ENCODE peak calls at places on chromosomes 16 and 17, in eight cellular contexts. One of them, this sample, is unnamed.
A peak's percentile ranks its signal among the peaks of the same experiment; 100 is the strongest.

GRCh38 chr16:56860226-56861020 is 4.6 kb upstream of the SLC12A3 start:
- DNase-seq in IMR-90: no peak
- DNase-seq in PC-3: no peak
- DNase-seq in neural progenitor cell: no peak
- DNase-seq in tibial artery: no peak
- DNase-seq in CD8-positive, alpha-beta T cell: peak; percentile 36
- DNase-seq in fibroblast of villous mesenchyme: no peak
- DNase-seq in fibroblast of the aortic adventitia: no peak
- DNase-seq in this sample: no peak

GRCh38 chr17:8894673-8895578 is 27.5 kb upstream of the PIK3R6 start:
- DNase-seq in IMR-90: peak; percentile 59
- DNase-seq in PC-3: peak; percentile 58
- DNase-seq in neural progenitor cell: peak; percentile 75
- DNase-seq in tibial artery: peak; percentile 70
- DNase-seq in CD8-positive, alpha-beta T cell: peak; percentile 60
- DNase-seq in fibroblast of villous mesenchyme: peak; percentile 68
- DNase-seq in fibroblast of the aortic adventitia: peak; percentile 76
- DNase-seq in this sample: peak; percentile 56

GRCh38 chr17:40028595-40028994 is 13.4 kb downstream of the CSF3 start:
- DNase-seq in IMR-90: no peak
- DNase-seq in PC-3: no peak
- DNase-seq in neural progenitor cell: no peak
- DNase-seq in tibial artery: no peak
- DNase-seq in CD8-positive, alpha-beta T cell: no peak
- DNase-seq in fibroblast of villous mesenchyme: no peak
- DNase-seq in fibroblast of the aortic adventitia: no peak
- DNase-seq in this sample: no peak

GRCh38 chr17:4733073-4733531 is 1.9 kb downstream of the MED11 start:
- DNase-seq in IMR-90: no peak
- DNase-seq in PC-3: no peak
- DNase-seq in neural progenitor cell: no peak
- DNase-seq in tibial artery: peak; percentile 60
- DNase-seq in CD8-positive, alpha-beta T cell: no peak
- DNase-seq in fibroblast of villous mesenchyme: no peak
- DNase-seq in fibroblast of the aortic adventitia: no peak
- DNase-seq in this sample: peak; percentile 12

GRCh38 chr17:12673788-12674187 is 8.1 kb downstream of the MYOCD start:
- DNase-seq in IMR-90: peak; percentile 75
- DNase-seq in PC-3: no peak
- DNase-seq in neural progenitor cell: no peak
- DNase-seq in tibial artery: no peak
- DNase-seq in CD8-positive, alpha-beta T cell: no peak
- DNase-seq in fibroblast of villous mesenchyme: peak; percentile 47
- DNase-seq in fibroblast of the aortic adventitia: no peak
- DNase-seq in this sample: peak; percentile 41

GRCh38 chr16:83955218-83956130 is 2.4 kb downstream of the OSGIN1 start:
- DNase-seq in IMR-90: peak; percentile 55
- DNase-seq in PC-3: no peak
- DNase-seq in neural progenitor cell: no peak
- DNase-seq in tibial artery: no peak
- DNase-seq in CD8-positive, alpha-beta T cell: no peak
- DNase-seq in fibroblast of villous mesenchyme: peak; percentile 32
- DNase-seq in fibroblast of the aortic adventitia: peak; percentile 49
- DNase-seq in this sample: peak; percentile 11

GRCh38 chr16:13961099-13961811 is 41.3 kb downstream of the ERCC4 start:
- DNase-seq in IMR-90: peak; percentile 59
- DNase-seq in PC-3: no peak
- DNase-seq in neural progenitor cell: no peak
- DNase-seq in tibial artery: no peak
- DNase-seq in CD8-positive, alpha-beta T cell: no peak
- DNase-seq in fibroblast of villous mesenchyme: peak; percentile 82
- DNase-seq in fibroblast of the aortic adventitia: peak; percentile 31
- DNase-seq in this sample: no peak

GRCh38 chr17:68326681-68327080 is 35.4 kb downstream of the ARSG start:
- DNase-seq in IMR-90: peak; percentile 21
- DNase-seq in PC-3: no peak
- DNase-seq in neural progenitor cell: no peak
- DNase-seq in tibial artery: no peak
- DNase-seq in CD8-positive, alpha-beta T cell: no peak
- DNase-seq in fibroblast of villous mesenchyme: no peak
- DNase-seq in fibroblast of the aortic adventitia: no peak
- DNase-seq in this sample: peak; percentile 26

GRCh38 chr16:86578499-86579267 is at the start of gene FOXL1:
- DNase-seq in IMR-90: peak; percentile 80
- DNase-seq in PC-3: no peak
- DNase-seq in neural progenitor cell: peak; percentile 58
- DNase-seq in tibial artery: no peak
- DNase-seq in CD8-positive, alpha-beta T cell: no peak
- DNase-seq in fibroblast of villous mesenchyme: peak; percentile 64
- DNase-seq in fibroblast of the aortic adventitia: no peak
- DNase-seq in this sample: no peak

GRCh38 chr16:86577314-86577971 is 906 bp upstream of the FOXL1 start:
- DNase-seq in IMR-90: peak; percentile 96
- DNase-seq in PC-3: no peak
- DNase-seq in neural progenitor cell: no peak
- DNase-seq in tibial artery: no peak
- DNase-seq in CD8-positive, alpha-beta T cell: no peak
- DNase-seq in fibroblast of villous mesenchyme: peak; percentile 90
- DNase-seq in fibroblast of the aortic adventitia: no peak
- DNase-seq in this sample: no peak

GRCh38 chr16:86579268-86580062 is 1.1 kb downstream of the FOXL1 start:
- DNase-seq in IMR-90: no peak
- DNase-seq in PC-3: no peak
- DNase-seq in neural progenitor cell: peak; percentile 53
- DNase-seq in tibial artery: no peak
- DNase-seq in CD8-positive, alpha-beta T cell: no peak
- DNase-seq in fibroblast of villous mesenchyme: no peak
- DNase-seq in fibroblast of the aortic adventitia: no peak
- DNase-seq in this sample: no peak

GRCh38 chr16:86576591-86577313 is 1.6 kb upstream of the FOXL1 start:
- DNase-seq in IMR-90: no peak
- DNase-seq in PC-3: peak; percentile 57
- DNase-seq in neural progenitor cell: no peak
- DNase-seq in tibial artery: no peak
- DNase-seq in CD8-positive, alpha-beta T cell: no peak
- DNase-seq in fibroblast of villous mesenchyme: peak; percentile 28
- DNase-seq in fibroblast of the aortic adventitia: no peak
- DNase-seq in this sample: peak; percentile 36

DNA sequence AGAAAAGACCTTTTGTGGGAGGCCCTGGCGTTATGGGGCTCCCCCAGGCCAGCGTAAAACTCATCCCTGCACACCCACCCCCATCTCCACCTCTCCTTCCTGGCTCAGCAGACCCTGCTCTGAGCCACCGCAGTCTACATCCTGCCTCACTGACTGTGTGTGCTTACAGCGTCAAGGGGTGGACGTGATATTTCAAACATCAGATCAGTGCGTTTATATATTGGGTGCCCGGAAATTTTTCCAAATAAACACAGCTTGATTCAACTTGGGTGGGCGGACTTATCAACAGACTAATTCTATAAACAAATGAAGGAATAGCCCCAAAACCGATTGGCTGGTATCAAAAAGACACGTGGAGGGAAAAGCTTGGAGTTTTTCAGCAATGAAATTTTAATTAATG is 293 bp upstream of the FOXL1 start:
- DNase-seq in IMR-90: peak; percentile 99
- DNase-seq in PC-3: no peak
- DNase-seq in neural progenitor cell: no peak
- DNase-seq in tibial artery: no peak
- DNase-seq in CD8-positive, alpha-beta T cell: no peak
- DNase-seq in fibroblast of villous mesenchyme: peak; percentile 91
- DNase-seq in fibroblast of the aortic adventitia: no peak
- DNase-seq in this sample: no peak
- H3K4me3 ChIP-seq in IMR-90: peak overlapping the region; percentile 0
- H3K4me3 ChIP-seq in PC-3: peak overlapping the region; percentile 74
- H3K4me3 ChIP-seq in neural progenitor cell: peak overlapping the region; percentile 54
- H3K4me3 ChIP-seq in tibial artery: peak overlapping the region; percentile 60
- H3K4me3 ChIP-seq in CD8-positive, alpha-beta T cell: no peak overlapping the region
- H3K4me3 ChIP-seq in fibroblast of villous mesenchyme: no peak overlapping the region
- H3K4me3 ChIP-seq in fibroblast of the aortic adventitia: no peak overlapping the region
- H3K4me3 ChIP-seq in this sample: no peak overlapping the region

GRCh38 chr17:14818469-14818868 is 446.7 kb downstream of the PMP22 start:
- DNase-seq in IMR-90: no peak
- DNase-seq in PC-3: peak; percentile 16
- DNase-seq in neural progenitor cell: no peak
- DNase-seq in tibial artery: no peak
- DNase-seq in CD8-positive, alpha-beta T cell: no peak
- DNase-seq in fibroblast of villous mesenchyme: no peak
- DNase-seq in fibroblast of the aortic adventitia: no peak
- DNase-seq in this sample: no peak

GRCh38 chr17:14815079-14815478 is 450.0 kb downstream of the PMP22 start:
- DNase-seq in IMR-90: peak; percentile 59
- DNase-seq in PC-3: peak; percentile 43
- DNase-seq in neural progenitor cell: no peak
- DNase-seq in tibial artery: no peak
- DNase-seq in CD8-positive, alpha-beta T cell: no peak
- DNase-seq in fibroblast of villous mesenchyme: no peak
- DNase-seq in fibroblast of the aortic adventitia: no peak
- DNase-seq in this sample: peak; percentile 81

GRCh38 chr17:14808425-14808824 is 456.7 kb downstream of the PMP22 start:
- DNase-seq in IMR-90: no peak
- DNase-seq in PC-3: no peak
- DNase-seq in neural progenitor cell: no peak
- DNase-seq in tibial artery: no peak
- DNase-seq in CD8-positive, alpha-beta T cell: no peak
- DNase-seq in fibroblast of villous mesenchyme: no peak
- DNase-seq in fibroblast of the aortic adventitia: no peak
- DNase-seq in this sample: no peak

DNA sequence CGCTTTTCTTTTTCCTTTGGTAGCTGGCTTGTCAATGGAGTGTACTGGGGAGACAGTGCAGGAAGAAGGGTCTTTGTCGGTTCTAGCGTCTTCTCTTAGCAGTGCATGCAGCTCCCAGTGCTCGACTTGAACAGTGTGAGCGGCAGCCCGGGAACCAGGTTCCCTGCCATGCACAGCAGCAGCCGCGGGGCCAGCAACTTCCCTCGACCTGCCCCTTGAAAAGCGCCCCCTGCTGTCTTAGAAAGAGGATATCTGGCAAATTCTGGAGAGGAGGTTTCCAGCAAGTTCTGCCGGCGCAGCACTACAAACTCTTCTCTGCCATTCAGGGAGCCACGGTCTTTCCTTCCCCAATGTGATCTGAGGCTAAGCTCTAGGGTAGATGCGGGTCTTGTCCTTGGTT is 451.5 kb downstream of the PMP22 start:
- DNase-seq in IMR-90: no peak
- DNase-seq in PC-3: peak; percentile 44
- DNase-seq in neural progenitor cell: peak; percentile 71
- DNase-seq in tibial artery: no peak
- DNase-seq in CD8-positive, alpha-beta T cell: no peak
- DNase-seq in fibroblast of villous mesenchyme: no peak
- DNase-seq in fibroblast of the aortic adventitia: peak; percentile 15
- DNase-seq in this sample: no peak
- TF ChIP-seq CTCF in IMR-90: no peak
- TF ChIP-seq CTCF in PC-3: peak; percentile 63
- TF ChIP-seq CTCF in neural progenitor cell: peak; percentile 54
- TF ChIP-seq CTCF in tibial artery: no peak
- TF ChIP-seq CTCF in CD8-positive, alpha-beta T cell: no peak
- TF ChIP-seq CTCF in fibroblast of villous mesenchyme: peak; percentile 11
- TF ChIP-seq CTCF in fibroblast of the aortic adventitia: peak; percentile 26
- TF ChIP-seq CTCF in this sample: no peak

GRCh38 chr17:61399131-61400057 is at the start of gene TBX2:
- DNase-seq in IMR-90: peak; percentile 96
- DNase-seq in PC-3: peak; percentile 85
- DNase-seq in neural progenitor cell: peak; percentile 67
- DNase-seq in tibial artery: peak; percentile 87
- DNase-seq in CD8-positive, alpha-beta T cell: no peak
- DNase-seq in fibroblast of villous mesenchyme: peak; percentile 99
- DNase-seq in fibroblast of the aortic adventitia: peak; percentile 94
- DNase-seq in this sample: peak; percentile 37

GRCh38 chr17:61396586-61397085 is 3.0 kb upstream of the TBX2 start:
- DNase-seq in IMR-90: peak; percentile 35
- DNase-seq in PC-3: no peak
- DNase-seq in neural progenitor cell: no peak
- DNase-seq in tibial artery: no peak
- DNase-seq in CD8-positive, alpha-beta T cell: no peak
- DNase-seq in fibroblast of villous mesenchyme: peak; percentile 48
- DNase-seq in fibroblast of the aortic adventitia: no peak
- DNase-seq in this sample: no peak

GRCh38 chr17:61400058-61400785 is 579 bp downstream of the TBX2 start:
- DNase-seq in IMR-90: peak; percentile 40
- DNase-seq in PC-3: peak; percentile 59
- DNase-seq in neural progenitor cell: peak; percentile 71
- DNase-seq in tibial artery: no peak
- DNase-seq in CD8-positive, alpha-beta T cell: no peak
- DNase-seq in fibroblast of villous mesenchyme: peak; percentile 39
- DNase-seq in fibroblast of the aortic adventitia: peak; percentile 51
- DNase-seq in this sample: no peak

GRCh38 chr17:61397086-61397842 is 2.4 kb upstream of the TBX2 start:
- DNase-seq in IMR-90: peak; percentile 72
- DNase-seq in PC-3: no peak
- DNase-seq in neural progenitor cell: peak; percentile 82
- DNase-seq in tibial artery: no peak
- DNase-seq in CD8-positive, alpha-beta T cell: no peak
- DNase-seq in fibroblast of villous mesenchyme: peak; percentile 66
- DNase-seq in fibroblast of the aortic adventitia: peak; percentile 39
- DNase-seq in this sample: no peak

GRCh38 chr17:61398721-61399130 is 917 bp upstream of the TBX2 start:
- DNase-seq in IMR-90: peak; percentile 28
- DNase-seq in PC-3: peak; percentile 35
- DNase-seq in neural progenitor cell: peak; percentile 23
- DNase-seq in tibial artery: no peak
- DNase-seq in CD8-positive, alpha-beta T cell: no peak
- DNase-seq in fibroblast of villous mesenchyme: no peak
- DNase-seq in fibroblast of the aortic adventitia: peak; percentile 28
- DNase-seq in this sample: no peak
- H3K4me3 ChIP-seq in IMR-90: peak overlapping the region; percentile 90
- H3K4me3 ChIP-seq in PC-3: peak overlapping the region; percentile 72
- H3K4me3 ChIP-seq in neural progenitor cell: peak overlapping the region; percentile 52
- H3K4me3 ChIP-seq in tibial artery: peak overlapping the region; percentile 77
- H3K4me3 ChIP-seq in CD8-positive, alpha-beta T cell: no peak overlapping the region
- H3K4me3 ChIP-seq in fibroblast of villous mesenchyme: peak overlapping the region; percentile 74
- H3K4me3 ChIP-seq in fibroblast of the aortic adventitia: peak overlapping the region; percentile 82
- H3K4me3 ChIP-seq in this sample: peak overlapping the region; percentile 10

GRCh38 chr17:27457405-27457730 is 1.1 kb downstream of the KSR1 start:
- DNase-seq in IMR-90: no peak
- DNase-seq in PC-3: no peak
- DNase-seq in neural progenitor cell: no peak
- DNase-seq in tibial artery: no peak
- DNase-seq in CD8-positive, alpha-beta T cell: no peak
- DNase-seq in fibroblast of villous mesenchyme: no peak
- DNase-seq in fibroblast of the aortic adventitia: no peak
- DNase-seq in this sample: no peak

GRCh38 chr17:27457731-27458523 is 1.7 kb downstream of the KSR1 start:
- DNase-seq in IMR-90: peak; percentile 53
- DNase-seq in PC-3: no peak
- DNase-seq in neural progenitor cell: peak; percentile 70
- DNase-seq in tibial artery: no peak
- DNase-seq in CD8-positive, alpha-beta T cell: no peak
- DNase-seq in fibroblast of villous mesenchyme: peak; percentile 80
- DNase-seq in fibroblast of the aortic adventitia: peak; percentile 52
- DNase-seq in this sample: no peak

GRCh38 chr17:27455569-27455913 is 707 bp upstream of the KSR1 start:
- DNase-seq in IMR-90: no peak
- DNase-seq in PC-3: no peak
- DNase-seq in neural progenitor cell: no peak
- DNase-seq in tibial artery: no peak
- DNase-seq in CD8-positive, alpha-beta T cell: no peak
- DNase-seq in fibroblast of villous mesenchyme: no peak
- DNase-seq in fibroblast of the aortic adventitia: no peak
- DNase-seq in this sample: no peak

GRCh38 chr17:27456681-27457404 is 595 bp downstream of the KSR1 start:
- DNase-seq in IMR-90: no peak
- DNase-seq in PC-3: no peak
- DNase-seq in neural progenitor cell: peak; percentile 32
- DNase-seq in tibial artery: no peak
- DNase-seq in CD8-positive, alpha-beta T cell: peak; percentile 25
- DNase-seq in fibroblast of villous mesenchyme: no peak
- DNase-seq in fibroblast of the aortic adventitia: no peak
- DNase-seq in this sample: no peak

GRCh38 chr17:27455914-27456680 is at the start of gene KSR1:
- DNase-seq in IMR-90: peak; percentile 72
- DNase-seq in PC-3: peak; percentile 61
- DNase-seq in neural progenitor cell: peak; percentile 97
- DNase-seq in tibial artery: peak; percentile 79
- DNase-seq in CD8-positive, alpha-beta T cell: peak; percentile 79
- DNase-seq in fibroblast of villous mesenchyme: peak; percentile 81
- DNase-seq in fibroblast of the aortic adventitia: peak; percentile 63
- DNase-seq in this sample: peak; percentile 60
- TF ChIP-seq CTCF in IMR-90: peak; percentile 51
- TF ChIP-seq CTCF in PC-3: peak; percentile 37
- TF ChIP-seq CTCF in neural progenitor cell: peak; percentile 69
- TF ChIP-seq CTCF in tibial artery: peak; percentile 8
- TF ChIP-seq CTCF in CD8-positive, alpha-beta T cell: peak; percentile 40
- TF ChIP-seq CTCF in fibroblast of villous mesenchyme: peak; percentile 58
- TF ChIP-seq CTCF in fibroblast of the aortic adventitia: peak; percentile 46
- TF ChIP-seq CTCF in this sample: peak; percentile 25

This sample was measured in epithelial cell of esophagus.